ENCODE peak calls at places on chromosomes 4 and X, in five cellular contexts. One of them, this sample, is unnamed.

GRCh38 chrX:38249965-38250364 is 29.3 kb upstream of the SRPX start:
- DNase-seq in EH: peak; percentile 6
- DNase-seq in NCI-H2081: no peak
- DNase-seq in HuH-7.5: no peak
- DNase-seq in T-helper 9 cell: no peak
- DNase-seq in this sample: no peak

GRCh38 chr4:13762126-13762525 is 134.6 kb upstream of the BOD1L1 start:
- DNase-seq in NCI-H2081: no peak
- DNase-seq in HuH-7.5: no peak
- DNase-seq in EH: no peak
- DNase-seq in T-helper 9 cell: no peak
- DNase-seq in this sample: no peak

GRCh38 chrX:132614297-132614696 is 125.5 kb upstream of the MBNL3 start:
- DNase-seq in EH: no peak
- DNase-seq in T-helper 9 cell: no peak
- DNase-seq in HuH-7.5: no peak
- DNase-seq in NCI-H2081: no peak
- DNase-seq in this sample: no peak

GRCh38 chr4:77636902-77637301 is 31.3 kb downstream of the CXCL13 start:
- DNase-seq in T-helper 9 cell: no peak
- DNase-seq in HuH-7.5: no peak
- DNase-seq in EH: peak; percentile 75
- DNase-seq in NCI-H2081: no peak
- DNase-seq in this sample: no peak

GRCh38 chr4:30094866-30095265 is 625.3 kb upstream of the PCDH7 start:
- DNase-seq in HuH-7.5: no peak
- DNase-seq in NCI-H2081: no peak
- DNase-seq in EH: no peak
- DNase-seq in T-helper 9 cell: no peak
- DNase-seq in this sample: no peak

GRCh38 chr4:54588404-54588803 is 69.4 kb upstream of the KIT start:
- DNase-seq in EH: no peak
- DNase-seq in T-helper 9 cell: no peak
- DNase-seq in NCI-H2081: no peak
- DNase-seq in HuH-7.5: no peak
- DNase-seq in this sample: no peak

GRCh38 chrX:18877472-18877871 is 106.4 kb downstream of the PHKA2 start:
- DNase-seq in EH: no peak
- DNase-seq in NCI-H2081: no peak
- DNase-seq in T-helper 9 cell: no peak
- DNase-seq in HuH-7.5: no peak
- DNase-seq in this sample: no peak

GRCh38 chrX:93673869-93674271 is at the start of gene FAM133A:
- DNase-seq in NCI-H2081: peak; percentile 54
- DNase-seq in EH: peak; percentile 21
- DNase-seq in HuH-7.5: no peak
- DNase-seq in T-helper 9 cell: no peak
- DNase-seq in this sample: no peak

GRCh38 chr4:91330555-91331137 is 973.1 kb upstream of the GRID2 start:
- DNase-seq in EH: no peak
- DNase-seq in T-helper 9 cell: no peak
- DNase-seq in NCI-H2081: no peak
- DNase-seq in HuH-7.5: no peak
- DNase-seq in this sample: no peak

GRCh38 chr4:88033309-88033708 is 25.9 kb downstream of the PKD2 start:
- DNase-seq in NCI-H2081: peak; percentile 22
- DNase-seq in HuH-7.5: peak; percentile 20
- DNase-seq in EH: peak; percentile 72
- DNase-seq in T-helper 9 cell: peak; percentile 4
- DNase-seq in this sample: no peak

GRCh38 chr4:7761720-7762119 is 177.9 kb downstream of the AFAP1 start:
- DNase-seq in HuH-7.5: peak; percentile 94
- DNase-seq in EH: peak; percentile 50
- DNase-seq in NCI-H2081: no peak
- DNase-seq in T-helper 9 cell: peak; percentile 19
- DNase-seq in this sample: no peak

GRCh38 chr4:124943938-124944337 is 231.4 kb upstream of the ANKRD50 start:
- DNase-seq in EH: no peak
- DNase-seq in T-helper 9 cell: no peak
- DNase-seq in NCI-H2081: no peak
- DNase-seq in HuH-7.5: no peak
- DNase-seq in this sample: no peak

GRCh38 chr4:1459664-1460511 is 53.6 kb upstream of the NKX1-1 start:
- DNase-seq in NCI-H2081: no peak
- DNase-seq in HuH-7.5: no peak
- DNase-seq in EH: no peak
- DNase-seq in T-helper 9 cell: no peak
- DNase-seq in this sample: peak; percentile 34

GRCh38 chrX:30951003-30951402 is 61.9 kb upstream of the TAB3 start:
- DNase-seq in EH: no peak
- DNase-seq in HuH-7.5: no peak
- DNase-seq in NCI-H2081: no peak
- DNase-seq in T-helper 9 cell: no peak
- DNase-seq in this sample: no peak

GRCh38 chr4:20422398-20422797 is 170.7 kb downstream of the SLIT2 start:
- DNase-seq in HuH-7.5: no peak
- DNase-seq in EH: peak; percentile 60
- DNase-seq in T-helper 9 cell: peak; percentile 3
- DNase-seq in NCI-H2081: peak; percentile 72
- DNase-seq in this sample: no peak

GRCh38 chr4:152983221-152983620 is 47.1 kb downstream of the FHDC1 start:
- DNase-seq in EH: peak; percentile 50
- DNase-seq in HuH-7.5: no peak
- DNase-seq in NCI-H2081: no peak
- DNase-seq in T-helper 9 cell: no peak
- DNase-seq in this sample: no peak

GRCh38 chr4:141169391-141169790 is 36.1 kb upstream of the RNF150 start:
- DNase-seq in T-helper 9 cell: no peak
- DNase-seq in NCI-H2081: no peak
- DNase-seq in EH: no peak
- DNase-seq in HuH-7.5: no peak
- DNase-seq in this sample: no peak

GRCh38 chr4:76250962-76251361 is 559 bp upstream of the FAM47E start:
- DNase-seq in HuH-7.5: no peak
- DNase-seq in EH: peak; percentile 6
- DNase-seq in NCI-H2081: no peak
- DNase-seq in T-helper 9 cell: no peak
- DNase-seq in this sample: no peak

GRCh38 chr4:106314960-106315359 is 1.0 kb downstream of the TBCK start:
- DNase-seq in EH: no peak
- DNase-seq in T-helper 9 cell: no peak
- DNase-seq in HuH-7.5: no peak
- DNase-seq in NCI-H2081: no peak
- DNase-seq in this sample: no peak

GRCh38 chr4:48970471-48970921 is 15.6 kb upstream of the CWH43 start:
- DNase-seq in EH: peak; percentile 55
- DNase-seq in T-helper 9 cell: no peak
- DNase-seq in HuH-7.5: no peak
- DNase-seq in NCI-H2081: no peak
- DNase-seq in this sample: no peak

GRCh38 chr4:42865572-42866189 is 26.8 kb upstream of the GRXCR1 start:
- DNase-seq in T-helper 9 cell: peak; percentile 15
- DNase-seq in HuH-7.5: no peak
- DNase-seq in NCI-H2081: peak; percentile 68
- DNase-seq in EH: peak; percentile 24
- DNase-seq in this sample: no peak

GRCh38 chr4:74770511-74770910 is 23.8 kb downstream of the BTC start:
- DNase-seq in NCI-H2081: no peak
- DNase-seq in EH: no peak
- DNase-seq in T-helper 9 cell: no peak
- DNase-seq in HuH-7.5: no peak
- DNase-seq in this sample: no peak

GRCh38 chr4:19736968-19737756 is 514.5 kb upstream of the SLIT2 start:
- DNase-seq in T-helper 9 cell: no peak
- DNase-seq in EH: no peak
- DNase-seq in NCI-H2081: peak; percentile 25
- DNase-seq in HuH-7.5: no peak
- DNase-seq in this sample: no peak